ENCODE peak calls at places on chromosome 10, in seven cellular contexts. J is Panc1, T is fibroblast of lung, B is GM23248, Y is endodermal cell, V is cardiac muscle cell, K is uterus. U is an unnamed sample.

GRCh38 chr10:111707066-111707465 is 476.5 kb downstream of the GPAM start:
- DNase-seq in K (no peak), T (no peak), B (peak), V (no peak), J (no peak), Y (no peak), U (no peak)

GRCh38 chr10:27534341-27534740 is 30.2 kb downstream of the RAB18 start:
- DNase-seq in B (no peak), J (no peak), V (no peak), Y (no peak), K (no peak), T (no peak), U (no peak)

GRCh38 chr10:71213127-71213616 is 802 bp downstream of the UNC5B start:
- DNase-seq in T (peak), B (peak), V (peak), J (no peak), Y (peak), K (peak), U (no peak)

GRCh38 chr10:83892737-83893136 is 246.6 kb upstream of the GHITM start:
- DNase-seq in Y (no peak), T (no peak), K (no peak), V (no peak), J (no peak), B (no peak), U (no peak)

GRCh38 chr10:93820434-93820833 is 62.7 kb downstream of the LGI1 start:
- DNase-seq in J (no peak), V (no peak), Y (no peak), B (peak), T (no peak), K (no peak), U (no peak)

GRCh38 chr10:116767235-116767634 is 24.9 kb upstream of the HSPA12A start:
- DNase-seq in Y (no peak), J (no peak), T (peak), K (peak), B (peak), V (peak), U (no peak)

GRCh38 chr10:11035318-11035920 is 17.7 kb downstream of the CELF2 start:
- DNase-seq in J (peak), K (peak), B (peak), T (peak), Y (peak), V (peak), U (no peak)

GRCh38 chr10:86361134-86362128 is 5.2 kb downstream of the GRID1 start:
- DNase-seq in B (no peak), V (no peak), T (no peak), Y (peak), J (no peak), K (no peak), U (no peak)

GRCh38 chr10:26627320-26627719 is 70.2 kb upstream of the PDSS1 start:
- DNase-seq in K (no peak), V (no peak), B (no peak), T (no peak), J (no peak), Y (peak), U (no peak)

GRCh38 chr10:15188629-15189028 is 20.1 kb upstream of the NMT2 start:
- DNase-seq in V (no peak), J (no peak), B (no peak), Y (no peak), K (no peak), T (no peak), U (no peak)

GRCh38 chr10:132448248-132448731 is 51.3 kb downstream of the PWWP2B start:
- DNase-seq in Y (peak), T (peak), B (peak), V (peak), K (peak), J (peak), U (no peak)

GRCh38 chr10:6052247-6053221 is 9.6 kb downstream of the IL2RA start:
- DNase-seq in V (no peak), K (no peak), B (no peak), Y (peak), T (no peak), J (no peak), U (no peak)

GRCh38 chr10:11517150-11517549 is 94.3 kb downstream of the USP6NL start:
- DNase-seq in T (no peak), K (no peak), B (no peak), J (no peak), V (no peak), Y (no peak), U (no peak)

GRCh38 chr10:122224159-122224558 is 46.9 kb upstream of the BTBD16 start:
- DNase-seq in V (no peak), Y (no peak), T (no peak), J (no peak), B (no peak), K (no peak), U (no peak)

GRCh38 chr10:68327889-68328786 is 3.7 kb upstream of the HNRNPH3 start:
- DNase-seq in J (peak), V (peak), T (peak), Y (no peak), K (no peak), B (peak), U (no peak)

GRCh38 chr10:110540038-110540437 is 27.5 kb upstream of the SMC3 start:
- DNase-seq in T (peak), K (no peak), V (no peak), B (no peak), J (no peak), Y (no peak), U (no peak)

GRCh38 chr10:371515-371914 is 236.3 kb downstream of the ZMYND11 start:
- DNase-seq in T (no peak), B (no peak), J (no peak), K (no peak), Y (no peak), V (no peak), U (no peak)

GRCh38 chr10:104029528-104029875 is 56.2 kb downstream of the COL17A1 start:
- DNase-seq in Y (no peak), B (peak), J (no peak), T (peak), K (peak), V (peak), U (peak)

GRCh38 chr10:77626266-77626935 is 11.2 kb downstream of the KCNMA1 start:
- DNase-seq in J (no peak), K (no peak), Y (no peak), B (no peak), V (no peak), T (no peak), U (no peak)

GRCh38 chr10:29828978-29829377 is 194.2 kb upstream of the SVIL start:
- DNase-seq in Y (no peak), T (no peak), B (no peak), K (no peak), V (no peak), J (no peak), U (no peak)

GRCh38 chr10:78150756-78151155 is 117.1 kb downstream of the RPS24 start:
- DNase-seq in B (no peak), K (no peak), J (no peak), T (no peak), Y (no peak), V (no peak), U (no peak)

GRCh38 chr10:60434418-60435046 is 44.9 kb upstream of the ANK3 start:
- DNase-seq in Y (peak), V (peak), B (peak), K (peak), T (peak), J (peak), U (no peak)

GRCh38 chr10:11353229-11353896 is 258.1 kb downstream of the USP6NL start:
- DNase-seq in J (no peak), B (no peak), V (no peak), Y (no peak), T (no peak), K (no peak), U (no peak)

GRCh38 chr10:111936143-111936542 is 247.4 kb downstream of the GPAM start:
- DNase-seq in V (no peak), Y (no peak), T (no peak), J (no peak), B (no peak), K (no peak), U (no peak)

GRCh38 chr10:4981722-4982471 is 18.7 kb downstream of the AKR1C1 start:
- DNase-seq in B (peak), Y (peak), V (peak), T (peak), J (no peak), K (no peak), U (no peak)

GRCh38 chr10:17113346-17113745 is 16.3 kb downstream of the CUBN start:
- DNase-seq in B (peak), J (no peak), T (no peak), K (no peak), Y (no peak), V (no peak), U (no peak)

GRCh38 chr10:87642988-87643387 is 16.7 kb upstream of the PAPSS2 start:
- DNase-seq in K (no peak), J (no peak), B (no peak), T (no peak), V (no peak), Y (no peak), U (no peak)

GRCh38 chr10:31804416-31804815 is 124.2 kb downstream of the ARHGAP12 start:
- DNase-seq in V (no peak), J (no peak), B (peak), K (no peak), Y (no peak), T (no peak), U (no peak)

GRCh38 chr10:117955171-117955570 is 91.6 kb downstream of the RAB11FIP2 start:
- DNase-seq in K (no peak), T (no peak), Y (no peak), V (no peak), J (no peak), B (peak), U (no peak)

DNA sequence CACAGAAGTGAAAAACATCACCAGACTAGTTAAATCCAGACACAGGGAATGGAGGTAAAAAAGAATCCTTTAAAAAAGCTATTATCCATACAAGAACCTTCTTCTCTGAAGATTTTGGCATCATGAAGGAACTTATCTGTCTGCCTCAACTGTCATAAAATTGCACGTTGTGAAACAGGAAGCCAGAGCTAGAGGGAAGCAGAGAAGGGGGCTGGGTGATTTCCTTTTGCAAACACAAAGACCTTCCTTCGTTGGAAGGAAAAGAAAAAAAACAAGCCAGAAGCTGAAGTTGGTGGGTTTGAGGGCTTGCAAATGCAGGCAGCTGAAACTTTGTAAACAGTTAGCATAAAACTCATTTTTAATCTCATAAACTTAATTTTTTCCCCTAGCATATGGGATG is 101.5 kb downstream of the OTUD1 start:
- DNase-seq in B (no peak), Y (no peak), K (no peak), J (no peak), V (peak), T (no peak), U (no peak)
- H3K27ac ChIP-seq in B (no peak), Y (no peak), K (no peak), J (no peak), V (no peak), T (no peak), U (no peak)

GRCh38 chr10:62618576-62619408 is 185.7 kb upstream of the ADO start:
- DNase-seq in Y (no peak), K (no peak), T (peak), V (peak), B (peak), J (no peak), U (no peak)
- H3K27ac ChIP-seq in Y (no peak), K (no peak), T (no peak), V (no peak), B (no peak), J (no peak), U (no peak)

DNA sequence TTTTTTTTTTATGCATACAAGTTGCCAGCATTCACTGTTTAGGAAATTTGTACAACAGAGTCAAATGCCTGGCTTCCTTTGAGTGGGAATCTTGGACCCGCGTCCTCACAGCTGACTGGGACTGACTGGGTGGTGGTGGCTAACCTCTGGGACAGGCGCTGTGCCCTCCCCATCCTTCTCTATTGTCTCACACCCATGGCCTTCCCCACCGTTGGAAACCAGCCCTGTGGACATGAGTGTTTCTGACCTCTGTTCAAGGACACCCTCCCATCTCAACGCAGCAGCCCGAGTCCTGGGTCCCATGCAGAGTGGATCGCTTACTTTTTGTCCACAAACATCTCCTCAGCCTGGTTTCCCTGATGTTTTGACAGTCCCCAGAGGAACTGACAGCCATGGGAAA is 125.1 kb upstream of the PPIF start:
- DNase-seq in T (no peak), J (no peak), B (no peak), K (no peak), V (no peak), Y (no peak), U (no peak)
- H3K27ac ChIP-seq in T (peak), J (no peak), B (no peak), K (peak), V (peak), Y (no peak), U (peak)

GRCh38 chr10:19971343-19971742 is 155.1 kb downstream of the PLXDC2 start:
- DNase-seq in V (peak), J (no peak), T (peak), B (no peak), Y (no peak), K (no peak), U (no peak)

GRCh38 chr10:19968745-19969144 is 152.5 kb downstream of the PLXDC2 start:
- DNase-seq in J (no peak), T (no peak), B (no peak), K (no peak), Y (no peak), V (no peak), U (no peak)

GRCh38 chr10:19970707-19971106 is 154.5 kb downstream of the PLXDC2 start:
- DNase-seq in V (peak), T (peak), J (no peak), B (no peak), Y (no peak), K (no peak), U (no peak)

GRCh38 chr10:19964625-19965024 is 148.4 kb downstream of the PLXDC2 start:
- DNase-seq in J (no peak), K (no peak), B (no peak), T (no peak), Y (peak), V (no peak), U (no peak)

DNA sequence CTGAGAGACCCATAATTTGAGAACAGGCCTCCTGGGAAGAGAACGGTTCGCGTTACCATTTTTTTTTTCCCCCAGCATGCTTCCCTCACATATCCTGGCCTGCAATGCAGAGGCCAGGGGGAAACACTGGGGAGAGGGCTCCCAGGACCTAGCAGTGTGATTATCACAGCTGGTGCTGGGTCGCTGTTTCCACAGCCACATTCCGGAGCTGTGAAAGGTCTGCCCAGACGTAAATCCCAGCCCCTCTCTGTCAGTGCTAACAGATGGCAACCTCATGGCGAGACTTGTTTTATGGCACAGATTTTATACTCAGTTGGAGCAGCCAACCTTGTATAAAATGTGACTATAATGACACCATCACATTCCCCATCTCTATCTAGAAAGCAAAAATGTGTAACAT is 150.5 kb downstream of the PLXDC2 start:
- DNase-seq in V (peak), Y (peak), T (peak), B (no peak), J (no peak), K (no peak), U (no peak)
- H3K27ac ChIP-seq in V (peak), Y (peak), T (no peak), B (no peak), J (no peak), K (no peak), U (peak)

GRCh38 chr10:113273877-113274829 is 278.7 kb upstream of the HABP2 start:
- DNase-seq in V (no peak), Y (no peak), K (peak), B (peak), T (no peak), J (no peak), U (no peak)

GRCh38 chr10:113273151-113273876 is 279.5 kb upstream of the HABP2 start:
- DNase-seq in B (peak), K (no peak), T (no peak), V (peak), J (no peak), Y (peak), U (peak)

GRCh38 chr10:113268186-113268585 is 284.7 kb upstream of the HABP2 start:
- DNase-seq in K (no peak), Y (no peak), T (no peak), B (peak), V (no peak), J (no peak), U (no peak)

GRCh38 chr10:113269333-113269732 is 283.5 kb upstream of the HABP2 start:
- DNase-seq in Y (no peak), T (no peak), V (no peak), K (no peak), B (no peak), J (no peak), U (no peak)

GRCh38 chr10:113272511-113272910 is 280.3 kb upstream of the HABP2 start:
- DNase-seq in B (no peak), T (no peak), K (peak), V (no peak), Y (no peak), J (no peak), U (no peak)
- H3K27ac ChIP-seq in B (no peak), T (no peak), K (no peak), V (no peak), Y (no peak), J (no peak), U (no peak)

GRCh38 chr10:75062900-75063299 is 48.6 kb upstream of the SAMD8 start:
- DNase-seq in V (no peak), T (no peak), K (no peak), Y (no peak), J (no peak), B (no peak), U (no peak)

GRCh38 chr10:75062191-75062849 is 49.1 kb upstream of the SAMD8 start:
- DNase-seq in Y (no peak), T (peak), J (no peak), B (peak), V (peak), K (peak), U (no peak)

GRCh38 chr10:75067272-75067671 is 44.2 kb upstream of the SAMD8 start:
- DNase-seq in V (no peak), J (no peak), Y (no peak), K (no peak), B (no peak), T (no peak), U (no peak)

GRCh38 chr10:75063461-75064230 is 47.8 kb upstream of the SAMD8 start:
- DNase-seq in J (no peak), V (no peak), T (no peak), K (no peak), Y (no peak), B (no peak), U (no peak)

GRCh38 chr10:75065081-75065480 is 46.4 kb upstream of the SAMD8 start:
- DNase-seq in T (no peak), B (no peak), V (no peak), K (no peak), J (no peak), Y (no peak), U (no peak)
- H3K27ac ChIP-seq in T (no peak), B (no peak), V (no peak), K (peak), J (no peak), Y (no peak), U (no peak)

U was measured in substantia nigra.